ENCODE peak calls at places on chromosome 11, in seven cellular contexts. One of them, this sample, is unnamed.

GRCh38 chr11:17415523-17416104 is 27.2 kb upstream of the KCNJ11 start:
- DNase-seq in PC-3: no peak
- DNase-seq in Peyer's patch: peak; percentile 29
- DNase-seq in RWPE1: no peak
- DNase-seq in transverse colon: no peak
- DNase-seq in suprapubic skin: no peak
- DNase-seq in caudate nucleus: no peak
- DNase-seq in this sample: no peak

GRCh38 chr11:31437742-31438435 is 68.2 kb downstream of the DNAJC24 start:
- DNase-seq in Peyer's patch: no peak
- DNase-seq in caudate nucleus: no peak
- DNase-seq in transverse colon: no peak
- DNase-seq in suprapubic skin: no peak
- DNase-seq in PC-3: peak; percentile 71
- DNase-seq in RWPE1: no peak
- DNase-seq in this sample: no peak

GRCh38 chr11:37449146-37449545 is 851.1 kb upstream of the RAG2 start:
- DNase-seq in suprapubic skin: no peak
- DNase-seq in RWPE1: peak; percentile 36
- DNase-seq in transverse colon: no peak
- DNase-seq in PC-3: peak; percentile 81
- DNase-seq in caudate nucleus: no peak
- DNase-seq in Peyer's patch: no peak
- DNase-seq in this sample: no peak

GRCh38 chr11:22432331-22433065 is 94.3 kb downstream of the SLC17A6 start:
- DNase-seq in Peyer's patch: peak; percentile 39
- DNase-seq in PC-3: no peak
- DNase-seq in caudate nucleus: peak; percentile 5
- DNase-seq in suprapubic skin: peak; percentile 62
- DNase-seq in transverse colon: no peak
- DNase-seq in RWPE1: no peak
- DNase-seq in this sample: no peak

GRCh38 chr11:86713552-86713951 is 41.1 kb upstream of the ME3 start:
- DNase-seq in Peyer's patch: no peak
- DNase-seq in suprapubic skin: no peak
- DNase-seq in transverse colon: no peak
- DNase-seq in PC-3: no peak
- DNase-seq in RWPE1: no peak
- DNase-seq in caudate nucleus: no peak
- DNase-seq in this sample: no peak

GRCh38 chr11:78216571-78217287 is 28.0 kb downstream of the USP35 start:
- DNase-seq in transverse colon: no peak
- DNase-seq in caudate nucleus: no peak
- DNase-seq in suprapubic skin: peak; percentile 31
- DNase-seq in PC-3: peak; percentile 66
- DNase-seq in RWPE1: peak; percentile 23
- DNase-seq in Peyer's patch: no peak
- DNase-seq in this sample: peak; percentile 56

GRCh38 chr11:66408488-66409214 is 12.2 kb upstream of the NPAS4 start:
- DNase-seq in transverse colon: peak; percentile 90
- DNase-seq in suprapubic skin: peak; percentile 88
- DNase-seq in RWPE1: peak; percentile 89
- DNase-seq in Peyer's patch: peak; percentile 92
- DNase-seq in caudate nucleus: peak; percentile 70
- DNase-seq in PC-3: peak; percentile 90
- DNase-seq in this sample: peak; percentile 93

GRCh38 chr11:68120212-68121066 is 749 bp downstream of the CHKA start:
- DNase-seq in RWPE1: peak; percentile 15
- DNase-seq in transverse colon: peak; percentile 53
- DNase-seq in caudate nucleus: no peak
- DNase-seq in suprapubic skin: peak; percentile 85
- DNase-seq in PC-3: peak; percentile 47
- DNase-seq in Peyer's patch: peak; percentile 77
- DNase-seq in this sample: peak; percentile 52

GRCh38 chr11:97525273-97525672 is 1135.5 kb downstream of the JRKL start:
- DNase-seq in Peyer's patch: no peak
- DNase-seq in suprapubic skin: no peak
- DNase-seq in RWPE1: no peak
- DNase-seq in transverse colon: no peak
- DNase-seq in caudate nucleus: no peak
- DNase-seq in PC-3: no peak
- DNase-seq in this sample: no peak

GRCh38 chr11:134574425-134574824 is 162.4 kb upstream of the B3GAT1 start:
- DNase-seq in Peyer's patch: no peak
- DNase-seq in PC-3: no peak
- DNase-seq in transverse colon: no peak
- DNase-seq in suprapubic skin: no peak
- DNase-seq in RWPE1: no peak
- DNase-seq in caudate nucleus: no peak
- DNase-seq in this sample: no peak

GRCh38 chr11:127624455-127624854 is 623.9 kb upstream of the KIRREL3 start:
- DNase-seq in PC-3: no peak
- DNase-seq in suprapubic skin: no peak
- DNase-seq in Peyer's patch: no peak
- DNase-seq in transverse colon: no peak
- DNase-seq in RWPE1: no peak
- DNase-seq in caudate nucleus: no peak
- DNase-seq in this sample: no peak

GRCh38 chr11:559020-559620 is 1.4 kb downstream of the LMNTD2 start:
- DNase-seq in Peyer's patch: no peak
- DNase-seq in suprapubic skin: no peak
- DNase-seq in caudate nucleus: no peak
- DNase-seq in RWPE1: no peak
- DNase-seq in PC-3: no peak
- DNase-seq in transverse colon: no peak
- DNase-seq in this sample: no peak

GRCh38 chr11:41982975-41983374 is 523.5 kb upstream of the LRRC4C start:
- DNase-seq in PC-3: no peak
- DNase-seq in Peyer's patch: no peak
- DNase-seq in caudate nucleus: no peak
- DNase-seq in transverse colon: no peak
- DNase-seq in suprapubic skin: no peak
- DNase-seq in RWPE1: no peak
- DNase-seq in this sample: no peak

GRCh38 chr11:62400760-62401159 is 18.1 kb upstream of the SCGB1A1 start:
- DNase-seq in caudate nucleus: no peak
- DNase-seq in Peyer's patch: peak; percentile 65
- DNase-seq in transverse colon: peak; percentile 73
- DNase-seq in PC-3: no peak
- DNase-seq in suprapubic skin: peak; percentile 91
- DNase-seq in RWPE1: no peak
- DNase-seq in this sample: no peak

GRCh38 chr11:48019230-48019584 is 38.8 kb downstream of the PTPRJ start:
- DNase-seq in transverse colon: no peak
- DNase-seq in PC-3: no peak
- DNase-seq in RWPE1: no peak
- DNase-seq in Peyer's patch: no peak
- DNase-seq in caudate nucleus: no peak
- DNase-seq in suprapubic skin: no peak
- DNase-seq in this sample: no peak

GRCh38 chr11:114121744-114122504 is 62.4 kb downstream of the ZBTB16 start:
- DNase-seq in Peyer's patch: no peak
- DNase-seq in transverse colon: no peak
- DNase-seq in RWPE1: no peak
- DNase-seq in suprapubic skin: no peak
- DNase-seq in PC-3: no peak
- DNase-seq in caudate nucleus: no peak
- DNase-seq in this sample: no peak

GRCh38 chr11:117192401-117192875 is 6.7 kb upstream of the TAGLN start:
- DNase-seq in transverse colon: no peak
- DNase-seq in caudate nucleus: no peak
- DNase-seq in Peyer's patch: no peak
- DNase-seq in suprapubic skin: peak; percentile 56
- DNase-seq in RWPE1: no peak
- DNase-seq in PC-3: no peak
- DNase-seq in this sample: no peak

GRCh38 chr11:99693941-99694492 is 673.3 kb downstream of the CNTN5 start:
- DNase-seq in caudate nucleus: no peak
- DNase-seq in suprapubic skin: no peak
- DNase-seq in PC-3: peak; percentile 88
- DNase-seq in Peyer's patch: no peak
- DNase-seq in RWPE1: peak; percentile 60
- DNase-seq in transverse colon: no peak
- DNase-seq in this sample: no peak

GRCh38 chr11:64081663-64082442 is 46.1 kb downstream of the FLRT1 start:
- DNase-seq in transverse colon: no peak
- DNase-seq in suprapubic skin: no peak
- DNase-seq in Peyer's patch: no peak
- DNase-seq in PC-3: no peak
- DNase-seq in RWPE1: no peak
- DNase-seq in caudate nucleus: no peak
- DNase-seq in this sample: no peak
- H3K27ac ChIP-seq in transverse colon: no peak overlapping the region
- H3K27ac ChIP-seq in suprapubic skin: no peak overlapping the region
- H3K27ac ChIP-seq in Peyer's patch: no peak overlapping the region
- H3K27ac ChIP-seq in PC-3: no peak overlapping the region
- H3K27ac ChIP-seq in RWPE1: no peak overlapping the region
- H3K27ac ChIP-seq in caudate nucleus: no peak overlapping the region
- H3K27ac ChIP-seq in this sample: no peak overlapping the region

GRCh38 chr11:115929618-115930129 is 425.5 kb upstream of the CADM1 start:
- DNase-seq in suprapubic skin: no peak
- DNase-seq in caudate nucleus: no peak
- DNase-seq in RWPE1: no peak
- DNase-seq in Peyer's patch: no peak
- DNase-seq in transverse colon: no peak
- DNase-seq in PC-3: no peak
- DNase-seq in this sample: no peak
- H3K27ac ChIP-seq in suprapubic skin: no peak overlapping the region
- H3K27ac ChIP-seq in caudate nucleus: no peak overlapping the region
- H3K27ac ChIP-seq in RWPE1: no peak overlapping the region
- H3K27ac ChIP-seq in Peyer's patch: no peak overlapping the region
- H3K27ac ChIP-seq in transverse colon: no peak overlapping the region
- H3K27ac ChIP-seq in PC-3: no peak overlapping the region
- H3K27ac ChIP-seq in this sample: no peak overlapping the region

GRCh38 chr11:35276396-35276795 is 137.4 kb downstream of the CD44 start:
- DNase-seq in Peyer's patch: no peak
- DNase-seq in caudate nucleus: peak; percentile 25
- DNase-seq in transverse colon: no peak
- DNase-seq in PC-3: peak; percentile 61
- DNase-seq in suprapubic skin: no peak
- DNase-seq in RWPE1: peak; percentile 95
- DNase-seq in this sample: no peak

GRCh38 chr11:35272391-35272821 is 133.4 kb downstream of the CD44 start:
- DNase-seq in PC-3: no peak
- DNase-seq in caudate nucleus: no peak
- DNase-seq in Peyer's patch: no peak
- DNase-seq in RWPE1: no peak
- DNase-seq in transverse colon: peak; percentile 12
- DNase-seq in suprapubic skin: no peak
- DNase-seq in this sample: no peak

GRCh38 chr11:35275808-35276170 is 136.8 kb downstream of the CD44 start:
- DNase-seq in PC-3: no peak
- DNase-seq in Peyer's patch: no peak
- DNase-seq in RWPE1: no peak
- DNase-seq in transverse colon: no peak
- DNase-seq in caudate nucleus: no peak
- DNase-seq in suprapubic skin: no peak
- DNase-seq in this sample: no peak

GRCh38 chr11:35277827-35278226 is 138.9 kb downstream of the CD44 start:
- DNase-seq in PC-3: no peak
- DNase-seq in transverse colon: no peak
- DNase-seq in Peyer's patch: no peak
- DNase-seq in caudate nucleus: no peak
- DNase-seq in RWPE1: no peak
- DNase-seq in suprapubic skin: no peak
- DNase-seq in this sample: no peak

DNA sequence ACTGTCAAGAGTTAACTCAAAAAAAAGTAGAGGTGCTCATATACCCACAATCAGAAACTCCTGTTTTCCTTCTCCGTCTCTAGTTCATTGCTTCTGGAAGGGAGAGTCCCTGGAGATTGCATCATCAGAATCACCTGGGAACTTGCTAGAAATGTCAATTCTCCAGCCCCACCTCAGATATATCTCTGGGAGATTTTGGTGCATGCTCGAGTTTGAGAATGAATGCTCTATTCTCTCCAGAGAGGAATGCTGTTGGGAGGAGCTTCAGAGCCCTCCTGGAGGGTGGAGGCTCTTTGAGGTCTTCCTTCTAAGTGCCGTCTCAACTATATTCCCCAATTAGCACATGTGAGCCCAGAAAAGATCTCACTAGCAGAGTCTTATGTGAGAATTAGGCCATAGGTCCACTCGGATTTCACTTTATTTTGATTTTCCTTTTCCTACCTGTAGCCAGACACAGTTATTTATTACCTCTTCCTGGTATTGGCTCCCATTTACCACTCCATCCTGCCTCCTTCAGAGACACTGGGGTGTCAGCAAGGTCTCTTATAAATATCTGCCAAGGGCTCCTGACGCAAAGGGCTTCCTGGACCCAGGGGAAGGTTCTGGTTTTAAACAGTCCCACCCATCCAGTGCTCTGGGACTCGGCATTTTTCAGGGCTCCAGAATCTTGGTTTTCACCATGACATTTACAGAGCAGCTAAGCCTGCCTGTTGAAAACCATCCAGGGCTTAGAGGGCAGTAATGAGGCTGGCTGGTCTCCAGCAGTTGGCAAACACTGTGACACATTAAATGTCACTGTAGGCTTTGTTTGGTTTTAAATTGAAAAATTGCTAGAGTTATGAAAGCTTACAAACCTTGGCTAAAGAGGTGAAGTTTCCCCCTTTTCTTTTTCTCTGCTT is 136.2 kb downstream of the CD44 start:
- DNase-seq in RWPE1: no peak
- DNase-seq in PC-3: peak; percentile 84
- DNase-seq in transverse colon: peak; percentile 57
- DNase-seq in Peyer's patch: no peak
- DNase-seq in suprapubic skin: peak; percentile 77
- DNase-seq in caudate nucleus: no peak
- DNase-seq in this sample: no peak
- H3K27ac ChIP-seq in RWPE1: peak overlapping the region; percentile 58
- H3K27ac ChIP-seq in PC-3: peak overlapping the region; percentile 50
- H3K27ac ChIP-seq in transverse colon: no peak overlapping the region
- H3K27ac ChIP-seq in Peyer's patch: no peak overlapping the region
- H3K27ac ChIP-seq in suprapubic skin: peak overlapping the region; percentile 91
- H3K27ac ChIP-seq in caudate nucleus: peak overlapping the region; percentile 86
- H3K27ac ChIP-seq in this sample: no peak overlapping the region

GRCh38 chr11:95912902-95913560 is 10.9 kb downstream of the MTMR2 start:
- DNase-seq in PC-3: peak; percentile 47
- DNase-seq in caudate nucleus: no peak
- DNase-seq in Peyer's patch: no peak
- DNase-seq in RWPE1: no peak
- DNase-seq in transverse colon: no peak
- DNase-seq in suprapubic skin: no peak
- DNase-seq in this sample: no peak

GRCh38 chr11:95916049-95916448 is 7.9 kb downstream of the MTMR2 start:
- DNase-seq in Peyer's patch: no peak
- DNase-seq in RWPE1: no peak
- DNase-seq in PC-3: no peak
- DNase-seq in suprapubic skin: no peak
- DNase-seq in caudate nucleus: no peak
- DNase-seq in transverse colon: no peak
- DNase-seq in this sample: no peak

GRCh38 chr11:95915051-95915450 is 8.9 kb downstream of the MTMR2 start:
- DNase-seq in suprapubic skin: no peak
- DNase-seq in RWPE1: no peak
- DNase-seq in transverse colon: no peak
- DNase-seq in PC-3: no peak
- DNase-seq in Peyer's patch: no peak
- DNase-seq in caudate nucleus: no peak
- DNase-seq in this sample: no peak

GRCh38 chr11:95911369-95911759 is 12.5 kb downstream of the MTMR2 start:
- DNase-seq in transverse colon: no peak
- DNase-seq in RWPE1: no peak
- DNase-seq in PC-3: no peak
- DNase-seq in suprapubic skin: no peak
- DNase-seq in caudate nucleus: no peak
- DNase-seq in Peyer's patch: no peak
- DNase-seq in this sample: no peak

GRCh38 chr11:95913830-95914229 is 10.1 kb downstream of the MTMR2 start:
- DNase-seq in transverse colon: no peak
- DNase-seq in caudate nucleus: no peak
- DNase-seq in PC-3: no peak
- DNase-seq in suprapubic skin: no peak
- DNase-seq in RWPE1: no peak
- DNase-seq in Peyer's patch: no peak
- DNase-seq in this sample: no peak
- H3K27ac ChIP-seq in transverse colon: no peak overlapping the region
- H3K27ac ChIP-seq in caudate nucleus: peak overlapping the region; percentile 59
- H3K27ac ChIP-seq in PC-3: no peak overlapping the region
- H3K27ac ChIP-seq in suprapubic skin: no peak overlapping the region
- H3K27ac ChIP-seq in RWPE1: no peak overlapping the region
- H3K27ac ChIP-seq in Peyer's patch: no peak overlapping the region
- H3K27ac ChIP-seq in this sample: no peak overlapping the region